ENCODE peak calls at places on chromosomes 4 and X, in ten cellular contexts. One of them, this sample, is unnamed.

GRCh38 chr4:3227878-3228675 is 20.9 kb upstream of the MSANTD1 start:
- DNase-seq in ascending aorta: no peak
- DNase-seq in A172: peak; percentile 37
- DNase-seq in MCF 10A: no peak
- DNase-seq in LHCN-M2: peak; percentile 82
- DNase-seq in foreskin fibroblast: peak; percentile 47
- DNase-seq in left ventricle myocardium superior: peak; percentile 56
- DNase-seq in mesendoderm: no peak
- DNase-seq in activated effector memory CD4-positive, alpha-beta T cell treated with Interleukin-2 at 50 U/mL for 16 hours: no peak
- DNase-seq in frontal cortex: no peak
- DNase-seq in this sample: no peak

GRCh38 chr4:169311643-169312365 is 41.0 kb upstream of the SH3RF1 start:
- DNase-seq in ascending aorta: no peak
- DNase-seq in A172: peak; percentile 60
- DNase-seq in MCF 10A: peak; percentile 60
- DNase-seq in LHCN-M2: peak; percentile 46
- DNase-seq in foreskin fibroblast: peak; percentile 35
- DNase-seq in left ventricle myocardium superior: no peak
- DNase-seq in mesendoderm: peak; percentile 90
- DNase-seq in activated effector memory CD4-positive, alpha-beta T cell treated with Interleukin-2 at 50 U/mL for 16 hours: no peak
- DNase-seq in frontal cortex: no peak
- DNase-seq in this sample: no peak

GRCh38 chrX:123450217-123450616 is 266.1 kb downstream of the GRIA3 start:
- DNase-seq in ascending aorta: no peak
- DNase-seq in A172: no peak
- DNase-seq in MCF 10A: peak; percentile 30
- DNase-seq in LHCN-M2: no peak
- DNase-seq in foreskin fibroblast: peak; percentile 14
- DNase-seq in left ventricle myocardium superior: no peak
- DNase-seq in mesendoderm: peak; percentile 6
- DNase-seq in activated effector memory CD4-positive, alpha-beta T cell treated with Interleukin-2 at 50 U/mL for 16 hours: no peak
- DNase-seq in frontal cortex: no peak
- DNase-seq in this sample: no peak

GRCh38 chr4:62193726-62194125 is 993.6 kb downstream of the ADGRL3 start:
- DNase-seq in ascending aorta: no peak
- DNase-seq in A172: no peak
- DNase-seq in MCF 10A: no peak
- DNase-seq in LHCN-M2: no peak
- DNase-seq in foreskin fibroblast: no peak
- DNase-seq in left ventricle myocardium superior: no peak
- DNase-seq in mesendoderm: no peak
- DNase-seq in activated effector memory CD4-positive, alpha-beta T cell treated with Interleukin-2 at 50 U/mL for 16 hours: no peak
- DNase-seq in frontal cortex: no peak
- DNase-seq in this sample: no peak

GRCh38 chr4:153488719-153489384 is 22.7 kb downstream of the TMEM131L start:
- DNase-seq in ascending aorta: peak; percentile 70
- DNase-seq in A172: no peak
- DNase-seq in MCF 10A: peak; percentile 23
- DNase-seq in LHCN-M2: no peak
- DNase-seq in foreskin fibroblast: no peak
- DNase-seq in left ventricle myocardium superior: peak; percentile 71
- DNase-seq in mesendoderm: no peak
- DNase-seq in activated effector memory CD4-positive, alpha-beta T cell treated with Interleukin-2 at 50 U/mL for 16 hours: no peak
- DNase-seq in frontal cortex: no peak
- DNase-seq in this sample: no peak

GRCh38 chrX:140525448-140525847 is 20.6 kb upstream of the SOX3 start:
- DNase-seq in ascending aorta: no peak
- DNase-seq in A172: no peak
- DNase-seq in MCF 10A: peak; percentile 79
- DNase-seq in LHCN-M2: peak; percentile 11
- DNase-seq in foreskin fibroblast: no peak
- DNase-seq in left ventricle myocardium superior: no peak
- DNase-seq in mesendoderm: peak; percentile 62
- DNase-seq in activated effector memory CD4-positive, alpha-beta T cell treated with Interleukin-2 at 50 U/mL for 16 hours: no peak
- DNase-seq in frontal cortex: no peak
- DNase-seq in this sample: peak; percentile 29

GRCh38 chrX:110108381-110108796 is 105.5 kb downstream of the TMEM164 start:
- DNase-seq in ascending aorta: no peak
- DNase-seq in A172: no peak
- DNase-seq in MCF 10A: peak; percentile 67
- DNase-seq in LHCN-M2: peak; percentile 32
- DNase-seq in foreskin fibroblast: peak; percentile 63
- DNase-seq in left ventricle myocardium superior: no peak
- DNase-seq in mesendoderm: no peak
- DNase-seq in activated effector memory CD4-positive, alpha-beta T cell treated with Interleukin-2 at 50 U/mL for 16 hours: no peak
- DNase-seq in frontal cortex: no peak
- DNase-seq in this sample: no peak

GRCh38 chr4:56316011-56316650 is 71.2 kb downstream of the AASDH start:
- DNase-seq in ascending aorta: no peak
- DNase-seq in A172: no peak
- DNase-seq in MCF 10A: no peak
- DNase-seq in LHCN-M2: no peak
- DNase-seq in foreskin fibroblast: no peak
- DNase-seq in left ventricle myocardium superior: no peak
- DNase-seq in mesendoderm: no peak
- DNase-seq in activated effector memory CD4-positive, alpha-beta T cell treated with Interleukin-2 at 50 U/mL for 16 hours: no peak
- DNase-seq in frontal cortex: no peak
- DNase-seq in this sample: no peak

GRCh38 chr4:26039950-26040349 is 125.9 kb downstream of the SMIM20 start:
- DNase-seq in ascending aorta: no peak
- DNase-seq in A172: no peak
- DNase-seq in MCF 10A: no peak
- DNase-seq in LHCN-M2: no peak
- DNase-seq in foreskin fibroblast: peak; percentile 76
- DNase-seq in left ventricle myocardium superior: no peak
- DNase-seq in mesendoderm: no peak
- DNase-seq in activated effector memory CD4-positive, alpha-beta T cell treated with Interleukin-2 at 50 U/mL for 16 hours: no peak
- DNase-seq in frontal cortex: no peak
- DNase-seq in this sample: no peak

GRCh38 chr4:158209825-158210807 is at the start of gene TMEM144:
- DNase-seq in ascending aorta: peak; percentile 98
- DNase-seq in A172: peak; percentile 88
- DNase-seq in MCF 10A: peak; percentile 93
- DNase-seq in LHCN-M2: peak; percentile 88
- DNase-seq in foreskin fibroblast: peak; percentile 94
- DNase-seq in left ventricle myocardium superior: peak; percentile 95
- DNase-seq in mesendoderm: peak; percentile 94
- DNase-seq in activated effector memory CD4-positive, alpha-beta T cell treated with Interleukin-2 at 50 U/mL for 16 hours: no peak
- DNase-seq in frontal cortex: peak; percentile 21
- DNase-seq in this sample: peak; percentile 27

GRCh38 chr4:92236907-92237306 is 66.9 kb upstream of the GRID2 start:
- DNase-seq in ascending aorta: no peak
- DNase-seq in A172: no peak
- DNase-seq in MCF 10A: peak; percentile 4
- DNase-seq in LHCN-M2: peak; percentile 33
- DNase-seq in foreskin fibroblast: peak; percentile 41
- DNase-seq in left ventricle myocardium superior: no peak
- DNase-seq in mesendoderm: no peak
- DNase-seq in activated effector memory CD4-positive, alpha-beta T cell treated with Interleukin-2 at 50 U/mL for 16 hours: no peak
- DNase-seq in frontal cortex: no peak
- DNase-seq in this sample: no peak

GRCh38 chr4:22465996-22466395 is 49.9 kb downstream of the ADGRA3 start:
- DNase-seq in ascending aorta: no peak
- DNase-seq in A172: no peak
- DNase-seq in MCF 10A: no peak
- DNase-seq in LHCN-M2: no peak
- DNase-seq in foreskin fibroblast: no peak
- DNase-seq in left ventricle myocardium superior: no peak
- DNase-seq in mesendoderm: no peak
- DNase-seq in activated effector memory CD4-positive, alpha-beta T cell treated with Interleukin-2 at 50 U/mL for 16 hours: no peak
- DNase-seq in frontal cortex: no peak
- DNase-seq in this sample: no peak

GRCh38 chr4:143587703-143588102 is 74.2 kb downstream of the SMARCA5 start:
- DNase-seq in ascending aorta: no peak
- DNase-seq in A172: no peak
- DNase-seq in MCF 10A: peak; percentile 45
- DNase-seq in LHCN-M2: peak; percentile 4
- DNase-seq in foreskin fibroblast: peak; percentile 17
- DNase-seq in left ventricle myocardium superior: no peak
- DNase-seq in mesendoderm: peak; percentile 13
- DNase-seq in activated effector memory CD4-positive, alpha-beta T cell treated with Interleukin-2 at 50 U/mL for 16 hours: no peak
- DNase-seq in frontal cortex: no peak
- DNase-seq in this sample: no peak

GRCh38 chrX:153919281-153919680 is 6.8 kb downstream of the ARHGAP4 start:
- DNase-seq in ascending aorta: no peak
- DNase-seq in A172: no peak
- DNase-seq in MCF 10A: no peak
- DNase-seq in LHCN-M2: no peak
- DNase-seq in foreskin fibroblast: no peak
- DNase-seq in left ventricle myocardium superior: no peak
- DNase-seq in mesendoderm: no peak
- DNase-seq in activated effector memory CD4-positive, alpha-beta T cell treated with Interleukin-2 at 50 U/mL for 16 hours: no peak
- DNase-seq in frontal cortex: no peak
- DNase-seq in this sample: no peak

GRCh38 chr4:173367946-173368345 is 2.8 kb upstream of the SAP30 start:
- DNase-seq in ascending aorta: no peak
- DNase-seq in A172: peak; percentile 36
- DNase-seq in MCF 10A: peak; percentile 57
- DNase-seq in LHCN-M2: peak; percentile 63
- DNase-seq in foreskin fibroblast: peak; percentile 49
- DNase-seq in left ventricle myocardium superior: no peak
- DNase-seq in mesendoderm: no peak
- DNase-seq in activated effector memory CD4-positive, alpha-beta T cell treated with Interleukin-2 at 50 U/mL for 16 hours: no peak
- DNase-seq in frontal cortex: no peak
- DNase-seq in this sample: no peak

GRCh38 chr4:103498161-103499070 is 221.4 kb downstream of the TACR3 start:
- DNase-seq in ascending aorta: no peak
- DNase-seq in A172: peak; percentile 79
- DNase-seq in MCF 10A: peak; percentile 81
- DNase-seq in LHCN-M2: peak; percentile 83
- DNase-seq in foreskin fibroblast: peak; percentile 80
- DNase-seq in left ventricle myocardium superior: no peak
- DNase-seq in mesendoderm: peak; percentile 79
- DNase-seq in activated effector memory CD4-positive, alpha-beta T cell treated with Interleukin-2 at 50 U/mL for 16 hours: no peak
- DNase-seq in frontal cortex: no peak
- DNase-seq in this sample: no peak

GRCh38 chrX:110871839-110872238 is 76.2 kb upstream of the CHRDL1 start:
- DNase-seq in ascending aorta: no peak
- DNase-seq in A172: no peak
- DNase-seq in MCF 10A: no peak
- DNase-seq in LHCN-M2: no peak
- DNase-seq in foreskin fibroblast: no peak
- DNase-seq in left ventricle myocardium superior: no peak
- DNase-seq in mesendoderm: no peak
- DNase-seq in activated effector memory CD4-positive, alpha-beta T cell treated with Interleukin-2 at 50 U/mL for 16 hours: no peak
- DNase-seq in frontal cortex: no peak
- DNase-seq in this sample: no peak

GRCh38 chr4:85762204-85762884 is 287.4 kb downstream of the ARHGAP24 start:
- DNase-seq in ascending aorta: peak; percentile 73
- DNase-seq in A172: peak; percentile 49
- DNase-seq in MCF 10A: peak; percentile 45
- DNase-seq in LHCN-M2: peak; percentile 75
- DNase-seq in foreskin fibroblast: peak; percentile 94
- DNase-seq in left ventricle myocardium superior: no peak
- DNase-seq in mesendoderm: no peak
- DNase-seq in activated effector memory CD4-positive, alpha-beta T cell treated with Interleukin-2 at 50 U/mL for 16 hours: no peak
- DNase-seq in frontal cortex: no peak
- DNase-seq in this sample: no peak

GRCh38 chrX:47311857-47312774 is 58.3 kb upstream of the ZNF157 start:
- DNase-seq in ascending aorta: no peak
- DNase-seq in A172: peak; percentile 26
- DNase-seq in MCF 10A: peak; percentile 73
- DNase-seq in LHCN-M2: peak; percentile 44
- DNase-seq in foreskin fibroblast: peak; percentile 80
- DNase-seq in left ventricle myocardium superior: peak; percentile 31
- DNase-seq in mesendoderm: peak; percentile 79
- DNase-seq in activated effector memory CD4-positive, alpha-beta T cell treated with Interleukin-2 at 50 U/mL for 16 hours: peak; percentile 14
- DNase-seq in frontal cortex: no peak
- DNase-seq in this sample: peak; percentile 11

GRCh38 chrX:78024349-78025108 is 55.1 kb upstream of the PGAM4 start:
- DNase-seq in ascending aorta: no peak
- DNase-seq in A172: peak; percentile 38
- DNase-seq in MCF 10A: peak; percentile 49
- DNase-seq in LHCN-M2: no peak
- DNase-seq in foreskin fibroblast: peak; percentile 16
- DNase-seq in left ventricle myocardium superior: peak; percentile 24
- DNase-seq in mesendoderm: peak; percentile 40
- DNase-seq in activated effector memory CD4-positive, alpha-beta T cell treated with Interleukin-2 at 50 U/mL for 16 hours: peak; percentile 0
- DNase-seq in frontal cortex: no peak
- DNase-seq in this sample: no peak

GRCh38 chr4:40927108-40927507 is 177.4 kb downstream of the NSUN7 start:
- DNase-seq in ascending aorta: no peak
- DNase-seq in A172: no peak
- DNase-seq in MCF 10A: no peak
- DNase-seq in LHCN-M2: no peak
- DNase-seq in foreskin fibroblast: no peak
- DNase-seq in left ventricle myocardium superior: no peak
- DNase-seq in mesendoderm: no peak
- DNase-seq in activated effector memory CD4-positive, alpha-beta T cell treated with Interleukin-2 at 50 U/mL for 16 hours: no peak
- DNase-seq in frontal cortex: no peak
- DNase-seq in this sample: no peak

GRCh38 chr4:1155314-1155713 is 17.1 kb downstream of the SPON2 start:
- DNase-seq in ascending aorta: no peak
- DNase-seq in A172: no peak
- DNase-seq in MCF 10A: no peak
- DNase-seq in LHCN-M2: no peak
- DNase-seq in foreskin fibroblast: no peak
- DNase-seq in left ventricle myocardium superior: no peak
- DNase-seq in mesendoderm: no peak
- DNase-seq in activated effector memory CD4-positive, alpha-beta T cell treated with Interleukin-2 at 50 U/mL for 16 hours: no peak
- DNase-seq in frontal cortex: no peak
- DNase-seq in this sample: no peak

GRCh38 chr4:184470785-184471110 is 3.6 kb downstream of the IRF2 start:
- DNase-seq in ascending aorta: no peak
- DNase-seq in A172: no peak
- DNase-seq in MCF 10A: no peak
- DNase-seq in LHCN-M2: no peak
- DNase-seq in foreskin fibroblast: no peak
- DNase-seq in left ventricle myocardium superior: no peak
- DNase-seq in mesendoderm: no peak
- DNase-seq in activated effector memory CD4-positive, alpha-beta T cell treated with Interleukin-2 at 50 U/mL for 16 hours: no peak
- DNase-seq in frontal cortex: no peak
- DNase-seq in this sample: no peak

GRCh38 chr4:86058621-86059020 is 301.2 kb downstream of the MAPK10 start:
- DNase-seq in ascending aorta: no peak
- DNase-seq in A172: no peak
- DNase-seq in MCF 10A: no peak
- DNase-seq in LHCN-M2: no peak
- DNase-seq in foreskin fibroblast: no peak
- DNase-seq in left ventricle myocardium superior: no peak
- DNase-seq in mesendoderm: peak; percentile 19
- DNase-seq in activated effector memory CD4-positive, alpha-beta T cell treated with Interleukin-2 at 50 U/mL for 16 hours: no peak
- DNase-seq in frontal cortex: no peak
- DNase-seq in this sample: no peak

This sample was measured in GM04503.